ENCODE peak calls at places on chromosomes 4 and X, in seven cellular contexts. J is heart left ventricle, L is upper lobe of left lung, T is uterus, N is right lobe of liver, M is adrenal gland, Z is suprapubic skin. R is an unnamed sample. For H3K36me3 and H3K9me3, the result is how much of the 10 kb centered on the place peaks cover.

GRCh38 chr4:73415807-73416238 is 11.7 kb downstream of the ALB start:
- DNase-seq in J (no peak), L (no peak), T (no peak), N (no peak), M (no peak), Z (no peak), R (no peak)

GRCh38 chrX:119673336-119673735 is 19.6 kb downstream of the SEPTIN6 start:
- DNase-seq in J (no peak), L (no peak), T (no peak), N (no peak), M (peak), Z (no peak), R (no peak)

GRCh38 chr4:177461606-177462005 is 19.4 kb upstream of the AGA start:
- DNase-seq in J (no peak), L (no peak), T (no peak), N (no peak), M (no peak), Z (no peak), R (no peak)

GRCh38 chr4:1474126-1475090 is 68.2 kb upstream of the NKX1-1 start:
- DNase-seq in J (no peak), L (no peak), T (peak), N (no peak), M (no peak), Z (peak), R (no peak)

GRCh38 chrX:108270739-108271396 is 167.4 kb downstream of the COL4A6 start:
- DNase-seq in J (no peak), L (no peak), T (peak), N (no peak), M (no peak), Z (no peak), R (no peak)

GRCh38 chr4:83644677-83645639 is 109.0 kb downstream of the GPAT3 start:
- DNase-seq in J (no peak), L (no peak), T (peak), N (no peak), M (no peak), Z (no peak), R (no peak)

GRCh38 chr4:26763649-26764048 is 97.0 kb upstream of the STIM2 start:
- DNase-seq in J (no peak), L (no peak), T (no peak), N (no peak), M (no peak), Z (no peak), R (no peak)

GRCh38 chr4:84938316-84938715 is 28.2 kb downstream of the WDFY3 start:
- DNase-seq in J (no peak), L (no peak), T (no peak), N (no peak), M (peak), Z (no peak), R (no peak)

GRCh38 chrX:9033179-9033578 is 748 bp downstream of the FAM9B start:
- DNase-seq in J (no peak), L (no peak), T (no peak), N (peak), M (no peak), Z (no peak), R (no peak)

GRCh38 chr4:83191026-83191425 is 76.5 kb upstream of the PLAC8 start:
- DNase-seq in J (no peak), L (no peak), T (no peak), N (no peak), M (no peak), Z (no peak), R (no peak)

GRCh38 chrX:1564750-1565683 is 26.4 kb upstream of the AKAP17A start:
- DNase-seq in J (no peak), L (no peak), T (no peak), N (no peak), M (no peak), Z (peak), R (no peak)

GRCh38 chr4:166064706-166065105 is 191.7 kb downstream of the TLL1 start:
- DNase-seq in J (no peak), L (no peak), T (no peak), N (no peak), M (no peak), Z (no peak), R (no peak)

GRCh38 chr4:127124919-127125318 is 507.8 kb upstream of the INTU start:
- DNase-seq in J (no peak), L (no peak), T (no peak), N (no peak), M (no peak), Z (no peak), R (no peak)

GRCh38 chr4:56907009-56907408 is 691 bp upstream of the REST start:
- DNase-seq in J (no peak), L (no peak), T (peak), N (peak), M (no peak), Z (no peak), R (no peak)

GRCh38 chrX:67545772-67546495 is 2.1 kb downstream of the AR start:
- DNase-seq in J (peak), L (peak), T (peak), N (peak), M (peak), Z (peak), R (peak)

GRCh38 chr4:55116450-55116849 is 8.9 kb downstream of the KDR start:
- DNase-seq in J (no peak), L (no peak), T (no peak), N (no peak), M (no peak), Z (no peak), R (no peak)

GRCh38 chr4:187464561-187464960 is 531.0 kb upstream of the ZFP42 start:
- DNase-seq in J (no peak), L (no peak), T (no peak), N (no peak), M (no peak), Z (no peak), R (no peak)

GRCh38 chrX:120790118-120790517 is 85.5 kb downstream of the CT47B1 start:
- DNase-seq in J (no peak), L (no peak), T (peak), N (no peak), M (peak), Z (no peak), R (no peak)

GRCh38 chr4:55183926-55184599 is 58.7 kb upstream of the KDR start:
- DNase-seq in J (no peak), L (peak), T (peak), N (no peak), M (peak), Z (no peak), R (no peak)

GRCh38 chrX:150324035-150324728 is 38.9 kb upstream of the MAMLD1 start:
- DNase-seq in J (no peak), L (no peak), T (no peak), N (no peak), M (no peak), Z (no peak), R (no peak)

GRCh38 chr4:3257125-3257690 is 8.2 kb downstream of the MSANTD1 start:
- DNase-seq in J (peak), L (peak), T (no peak), N (peak), M (peak), Z (no peak), R (no peak)

GRCh38 chr4:80367737-80368136 is 32.2 kb downstream of the CFAP299 start:
- DNase-seq in J (no peak), L (no peak), T (no peak), N (no peak), M (no peak), Z (no peak), R (no peak)

GRCh38 chr4:56038763-56039162 is 90.0 kb downstream of the CEP135 start:
- DNase-seq in J (no peak), L (no peak), T (no peak), N (no peak), M (no peak), Z (no peak), R (no peak)

GRCh38 chr4:56316011-56316650 is 71.2 kb downstream of the AASDH start:
- DNase-seq in J (no peak), L (no peak), T (no peak), N (no peak), M (no peak), Z (no peak), R (no peak)

GRCh38 chr4:115360441-115360840 is 247.0 kb upstream of the NDST4 start:
- DNase-seq in J (no peak), L (no peak), T (no peak), N (no peak), M (no peak), Z (no peak), R (no peak)

GRCh38 chr4:94530073-94530472 is 78.3 kb downstream of the PDLIM5 start:
- DNase-seq in J (no peak), L (no peak), T (no peak), N (no peak), M (no peak), Z (no peak), R (no peak)

GRCh38 chr4:100497729-100498250 is 20.0 kb downstream of the EMCN start:
- DNase-seq in J (no peak), L (no peak), T (no peak), N (no peak), M (no peak), Z (no peak), R (no peak)
- H3K27ac ChIP-seq in J (no peak), L (no peak), T (no peak), N (no peak), M (no peak), Z (no peak), R (no peak)

GRCh38 chr4:13599159-13599558 is 28.4 kb downstream of the BOD1L1 start:
- DNase-seq in J (no peak), L (no peak), T (no peak), N (no peak), M (no peak), Z (no peak), R (no peak)
- H3K36me3 ChIP-seq in J (half or more), L (under half), T (under half), N (under half), M (under half), Z (half or more), R (under half)

GRCh38 chrX:74980802-74981201 is 55.5 kb upstream of the NEXMIF start:
- DNase-seq in J (no peak), L (no peak), T (no peak), N (no peak), M (no peak), Z (no peak), R (no peak)
- H3K9me3 ChIP-seq in J (under half), L (under half), T (under half), N (under half), M (under half), Z (under half), R (under half)

GRCh38 chr4:51849430-51849829 is 6.5 kb downstream of the DCUN1D4 start:
- DNase-seq in J (no peak), L (no peak), T (no peak), N (no peak), M (no peak), Z (no peak), R (no peak)

GRCh38 chr4:51853027-51853682 is 10.2 kb downstream of the DCUN1D4 start:
- DNase-seq in J (no peak), L (no peak), T (no peak), N (peak), M (peak), Z (no peak), R (no peak)

GRCh38 chr4:51850294-51850693 is 7.3 kb downstream of the DCUN1D4 start:
- DNase-seq in J (no peak), L (no peak), T (no peak), N (no peak), M (no peak), Z (no peak), R (no peak)

GRCh38 chr4:51851937-51852290 is 9.0 kb downstream of the DCUN1D4 start:
- DNase-seq in J (no peak), L (no peak), T (no peak), N (no peak), M (no peak), Z (no peak), R (no peak)

DNA sequence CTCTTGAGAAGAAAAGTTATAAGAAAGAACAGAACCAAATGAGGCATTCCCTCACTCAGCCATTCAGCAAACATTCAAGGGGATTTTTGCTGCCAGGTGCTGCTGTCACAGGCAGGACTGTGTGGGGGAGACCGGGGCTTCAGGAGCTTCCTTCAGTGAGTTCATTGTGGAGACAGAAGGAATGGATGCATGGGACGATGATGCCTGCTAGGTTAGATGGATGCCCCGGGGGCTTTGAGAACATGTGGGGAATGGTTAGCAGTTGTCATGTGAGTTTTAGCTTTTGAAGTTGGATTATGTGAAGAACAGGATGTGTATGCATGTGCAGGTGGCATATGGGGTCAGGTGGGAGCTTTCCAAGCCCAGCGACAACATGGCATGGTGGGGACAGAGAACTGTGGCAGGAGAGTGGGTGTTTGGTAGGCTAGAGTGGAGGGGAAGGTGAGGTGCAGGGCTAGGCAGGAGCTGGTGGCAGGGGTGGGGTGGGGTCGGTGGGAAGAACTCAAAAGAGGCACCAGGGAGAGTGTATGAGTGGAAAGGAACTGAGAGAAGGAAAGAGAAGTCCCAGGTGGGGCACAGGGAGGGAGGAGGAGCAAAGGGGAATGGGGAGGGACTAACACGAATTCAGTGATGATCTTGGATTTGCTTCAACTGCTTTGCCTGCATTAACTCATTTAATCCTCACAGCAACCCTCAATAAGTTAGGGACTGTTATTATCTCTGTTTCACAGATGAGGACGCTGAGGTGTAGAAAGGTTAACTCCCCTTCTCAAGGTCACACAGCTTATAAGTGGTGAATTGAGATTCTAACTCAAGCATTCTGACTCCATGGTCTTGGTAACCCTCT is 8.4 kb downstream of the DCUN1D4 start:
- DNase-seq in J (no peak), L (no peak), T (no peak), N (no peak), M (no peak), Z (no peak), R (no peak)
- H3K27ac ChIP-seq in J (no peak), L (no peak), T (no peak), N (no peak), M (peak), Z (no peak), R (no peak)

R was measured in aorta.